ENCODE peak calls at places on chromosomes 1 and 21, in four cellular contexts. P, K, E and V are unnamed samples.

GRCh38 chr1:29478046-29478791 is 241.9 kb downstream of the PTPRU start:
- DNase-seq in P (no peak), K (peak; percentile 69), E (peak; percentile 79), V (no peak)

GRCh38 chr1:24357011-24357410 is 37.9 kb downstream of the GRHL3 start:
- DNase-seq in P (no peak), K (no peak), E (no peak), V (no peak)

GRCh38 chr1:88684482-88685238 is 587 bp downstream of the PKN2 start:
- DNase-seq in P (peak; percentile 53), K (peak; percentile 91), E (peak; percentile 81), V (peak; percentile 20)

GRCh38 chr1:229953736-229954326 is 113.2 kb upstream of the GALNT2 start:
- DNase-seq in P (no peak), K (no peak), E (no peak), V (no peak)

GRCh38 chr1:209341689-209342420 is 241.7 kb upstream of the CAMK1G start:
- DNase-seq in P (no peak), K (no peak), E (no peak), V (no peak)

GRCh38 chr1:27652505-27652904 is 17.5 kb upstream of the FGR start:
- DNase-seq in P (no peak), K (no peak), E (no peak), V (no peak)

GRCh38 chr1:248822148-248823032 is 3.3 kb downstream of the SH3BP5L start:
- DNase-seq in P (no peak), K (no peak), E (no peak), V (no peak)

GRCh38 chr21:43810505-43811261 is 21.3 kb downstream of the RRP1 start:
- DNase-seq in P (peak; percentile 74), K (peak; percentile 89), E (peak; percentile 95), V (peak; percentile 82)

GRCh38 chr1:20992327-20993056 is 184.2 kb downstream of the EIF4G3 start:
- DNase-seq in P (peak; percentile 38), K (no peak), E (no peak), V (no peak)

GRCh38 chr1:230568676-230569075 is 73.6 kb upstream of the COG2 start:
- DNase-seq in P (no peak), K (no peak), E (no peak), V (no peak)

GRCh38 chr1:201614262-201615015 is 75.5 kb downstream of the NAV1 start:
- DNase-seq in P (peak; percentile 59), K (peak; percentile 94), E (peak; percentile 89), V (no peak)

GRCh38 chr1:79042117-79042516 is 35.6 kb upstream of the ADGRL4 start:
- DNase-seq in P (peak; percentile 67), K (no peak), E (no peak), V (no peak)

GRCh38 chr1:86774305-86775304 is 70.2 kb downstream of the SH3GLB1 start:
- DNase-seq in P (peak; percentile 96), K (peak; percentile 54), E (peak; percentile 54), V (peak; percentile 21)

GRCh38 chr21:44331209-44331608 is 8.0 kb downstream of the CFAP410 start:
- DNase-seq in P (no peak), K (no peak), E (no peak), V (no peak)

GRCh38 chr1:235919797-235920475 is 53.2 kb upstream of the LYST start:
- DNase-seq in P (peak; percentile 62), K (no peak), E (no peak), V (no peak)

GRCh38 chr1:34829250-34829649 is 30.3 kb downstream of the SMIM12 start:
- DNase-seq in P (peak; percentile 82), K (no peak), E (no peak), V (no peak)

GRCh38 chr1:24578846-24579245 is 23.0 kb downstream of the NCMAP start:
- DNase-seq in P (no peak), K (no peak), E (no peak), V (no peak)

GRCh38 chr1:117171900-117172501 is 38.7 kb downstream of the VTCN1 start:
- DNase-seq in P (peak; percentile 94), K (peak; percentile 27), E (no peak), V (no peak)

GRCh38 chr1:89149229-89149628 is 23.3 kb upstream of the GBP2 start:
- DNase-seq in P (peak; percentile 57), K (peak; percentile 52), E (peak; percentile 18), V (no peak)

GRCh38 chr1:53079251-53079650 is 17.2 kb downstream of the PODN start:
- DNase-seq in P (no peak), K (no peak), E (no peak), V (no peak)

GRCh38 chr1:156959414-156959813 is 39.0 kb downstream of the LRRC71 start:
- DNase-seq in P (no peak), K (no peak), E (no peak), V (no peak)

GRCh38 chr21:41482321-41482720 is 25.6 kb downstream of the TMPRSS2 start:
- DNase-seq in P (peak; percentile 28), K (no peak), E (no peak), V (no peak)

GRCh38 chr1:68378296-68379084 is 71.3 kb downstream of the RPE65 start:
- DNase-seq in P (no peak), K (no peak), E (no peak), V (no peak)

GRCh38 chr1:180994262-180994661 is 28.4 kb downstream of the STX6 start:
- DNase-seq in P (no peak), K (no peak), E (no peak), V (no peak)

GRCh38 chr1:196723325-196724185 is 51.1 kb upstream of the CFHR3 start:
- DNase-seq in P (peak; percentile 40), K (peak; percentile 92), E (peak; percentile 68), V (peak; percentile 1)

GRCh38 chr1:158185770-158186705 is 5.3 kb downstream of the CD1D start:
- DNase-seq in P (peak; percentile 16), K (peak; percentile 61), E (no peak), V (no peak)